ENCODE peak calls at places on chromosomes 5 and 9, in seven cellular contexts. One of them, this sample, is unnamed.

GRCh38 chr9:131117111-131117761 is 8.2 kb upstream of the NUP214 start:
- DNase-seq in AG04450: no peak
- DNase-seq in HepG2: no peak
- DNase-seq in tibial artery: no peak
- DNase-seq in fibroblast of mammary gland: no peak
- DNase-seq in mesothelial cell of epicardium: no peak
- DNase-seq in GM12865: no peak
- DNase-seq in this sample: no peak

GRCh38 chr9:24545847-24546522 is at the start of gene IZUMO3:
- DNase-seq in AG04450: no peak
- DNase-seq in HepG2: no peak
- DNase-seq in tibial artery: no peak
- DNase-seq in fibroblast of mammary gland: no peak
- DNase-seq in mesothelial cell of epicardium: no peak
- DNase-seq in GM12865: no peak
- DNase-seq in this sample: no peak

GRCh38 chr9:69785757-69786156 is 25.9 kb upstream of the PTAR1 start:
- DNase-seq in AG04450: peak; percentile 52
- DNase-seq in HepG2: no peak
- DNase-seq in tibial artery: no peak
- DNase-seq in fibroblast of mammary gland: peak; percentile 77
- DNase-seq in mesothelial cell of epicardium: no peak
- DNase-seq in GM12865: no peak
- DNase-seq in this sample: no peak

GRCh38 chr5:122882836-122883235 is 37.4 kb downstream of the SNX24 start:
- DNase-seq in AG04450: no peak
- DNase-seq in HepG2: no peak
- DNase-seq in tibial artery: no peak
- DNase-seq in fibroblast of mammary gland: peak; percentile 55
- DNase-seq in mesothelial cell of epicardium: no peak
- DNase-seq in GM12865: no peak
- DNase-seq in this sample: no peak

GRCh38 chr5:38404667-38405276 is 146.4 kb downstream of the EGFLAM start:
- DNase-seq in AG04450: no peak
- DNase-seq in HepG2: peak; percentile 24
- DNase-seq in tibial artery: no peak
- DNase-seq in fibroblast of mammary gland: no peak
- DNase-seq in mesothelial cell of epicardium: no peak
- DNase-seq in GM12865: peak; percentile 6
- DNase-seq in this sample: no peak

GRCh38 chr5:135930029-135930948 is 24.5 kb downstream of the LECT2 start:
- DNase-seq in AG04450: no peak
- DNase-seq in HepG2: peak; percentile 68
- DNase-seq in tibial artery: no peak
- DNase-seq in fibroblast of mammary gland: no peak
- DNase-seq in mesothelial cell of epicardium: peak; percentile 64
- DNase-seq in GM12865: no peak
- DNase-seq in this sample: peak; percentile 9

GRCh38 chr5:126826619-126827215 is 49.8 kb downstream of the LMNB1 start:
- DNase-seq in AG04450: no peak
- DNase-seq in HepG2: no peak
- DNase-seq in tibial artery: no peak
- DNase-seq in fibroblast of mammary gland: no peak
- DNase-seq in mesothelial cell of epicardium: no peak
- DNase-seq in GM12865: no peak
- DNase-seq in this sample: no peak

GRCh38 chr9:136117291-136118060 is 1.2 kb downstream of the TMEM250 start:
- DNase-seq in AG04450: no peak
- DNase-seq in HepG2: peak; percentile 61
- DNase-seq in tibial artery: no peak
- DNase-seq in fibroblast of mammary gland: no peak
- DNase-seq in mesothelial cell of epicardium: no peak
- DNase-seq in GM12865: peak; percentile 72
- DNase-seq in this sample: no peak

GRCh38 chr9:33159760-33160127 is 7.4 kb downstream of the B4GALT1 start:
- DNase-seq in AG04450: no peak
- DNase-seq in HepG2: no peak
- DNase-seq in tibial artery: peak; percentile 78
- DNase-seq in fibroblast of mammary gland: peak; percentile 91
- DNase-seq in mesothelial cell of epicardium: no peak
- DNase-seq in GM12865: peak; percentile 87
- DNase-seq in this sample: peak; percentile 41

GRCh38 chr5:37272564-37272963 is 23.4 kb upstream of the CPLANE1 start:
- DNase-seq in AG04450: no peak
- DNase-seq in HepG2: no peak
- DNase-seq in tibial artery: no peak
- DNase-seq in fibroblast of mammary gland: no peak
- DNase-seq in mesothelial cell of epicardium: no peak
- DNase-seq in GM12865: no peak
- DNase-seq in this sample: no peak

GRCh38 chr5:62299097-62299496 is 6.9 kb upstream of the KIF2A start:
- DNase-seq in AG04450: no peak
- DNase-seq in HepG2: no peak
- DNase-seq in tibial artery: no peak
- DNase-seq in fibroblast of mammary gland: no peak
- DNase-seq in mesothelial cell of epicardium: no peak
- DNase-seq in GM12865: no peak
- DNase-seq in this sample: no peak

GRCh38 chr9:111959468-111959941 is 62.9 kb downstream of the UGCG start:
- DNase-seq in AG04450: no peak
- DNase-seq in HepG2: peak; percentile 27
- DNase-seq in tibial artery: no peak
- DNase-seq in fibroblast of mammary gland: peak; percentile 99
- DNase-seq in mesothelial cell of epicardium: no peak
- DNase-seq in GM12865: no peak
- DNase-seq in this sample: no peak

GRCh38 chr5:143601917-143602333 is 198.4 kb upstream of the NR3C1 start:
- DNase-seq in AG04450: no peak
- DNase-seq in HepG2: no peak
- DNase-seq in tibial artery: no peak
- DNase-seq in fibroblast of mammary gland: no peak
- DNase-seq in mesothelial cell of epicardium: no peak
- DNase-seq in GM12865: no peak
- DNase-seq in this sample: no peak

GRCh38 chr5:69295088-69295754 is 37.4 kb downstream of the CCDC125 start:
- DNase-seq in AG04450: peak; percentile 23
- DNase-seq in HepG2: no peak
- DNase-seq in tibial artery: no peak
- DNase-seq in fibroblast of mammary gland: peak; percentile 55
- DNase-seq in mesothelial cell of epicardium: no peak
- DNase-seq in GM12865: no peak
- DNase-seq in this sample: no peak

GRCh38 chr5:91885291-91886265 is 502.5 kb upstream of the ARRDC3 start:
- DNase-seq in AG04450: no peak
- DNase-seq in HepG2: no peak
- DNase-seq in tibial artery: no peak
- DNase-seq in fibroblast of mammary gland: no peak
- DNase-seq in mesothelial cell of epicardium: no peak
- DNase-seq in GM12865: no peak
- DNase-seq in this sample: no peak

DNA sequence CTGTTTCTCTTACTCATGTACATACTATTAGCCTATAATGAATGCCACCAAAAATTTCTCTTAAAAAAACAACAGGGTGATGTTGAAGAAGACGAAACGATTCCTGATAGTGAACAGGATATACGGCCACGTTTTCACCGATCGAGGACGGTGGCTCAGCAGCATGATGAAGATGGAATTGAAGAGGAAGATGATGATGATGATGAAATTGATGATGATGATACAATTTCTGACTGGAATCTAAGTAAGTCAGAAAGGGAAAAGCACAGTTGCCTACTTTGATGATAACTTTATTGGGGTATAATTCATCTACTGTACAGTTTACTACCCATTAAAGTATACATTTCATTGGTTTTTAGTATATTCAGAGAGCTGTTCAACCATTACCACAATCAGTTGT is 66.5 kb downstream of the TNPO1 start:
- DNase-seq in AG04450: no peak
- DNase-seq in HepG2: no peak
- DNase-seq in tibial artery: no peak
- DNase-seq in fibroblast of mammary gland: no peak
- DNase-seq in mesothelial cell of epicardium: no peak
- DNase-seq in GM12865: no peak
- DNase-seq in this sample: no peak
- TF ChIP-seq CTCF in AG04450: no peak
- TF ChIP-seq CTCF in HepG2: no peak
- TF ChIP-seq CTCF in tibial artery: no peak
- TF ChIP-seq CTCF in fibroblast of mammary gland: no peak
- TF ChIP-seq CTCF in mesothelial cell of epicardium: no peak
- TF ChIP-seq CTCF in GM12865: no peak
- TF ChIP-seq CTCF in this sample: no peak

GRCh38 chr9:754150-754931 is 87.2 kb upstream of the DMRT1 start:
- DNase-seq in AG04450: no peak
- DNase-seq in HepG2: no peak
- DNase-seq in tibial artery: no peak
- DNase-seq in fibroblast of mammary gland: no peak
- DNase-seq in mesothelial cell of epicardium: no peak
- DNase-seq in GM12865: no peak
- DNase-seq in this sample: no peak
- TF ChIP-seq CTCF in AG04450: no peak
- TF ChIP-seq CTCF in HepG2: no peak
- TF ChIP-seq CTCF in tibial artery: no peak
- TF ChIP-seq CTCF in fibroblast of mammary gland: no peak
- TF ChIP-seq CTCF in mesothelial cell of epicardium: no peak
- TF ChIP-seq CTCF in GM12865: no peak
- TF ChIP-seq CTCF in this sample: no peak

GRCh38 chr5:180787711-180788431 is 14.7 kb downstream of the MGAT1 start:
- DNase-seq in AG04450: no peak
- DNase-seq in HepG2: no peak
- DNase-seq in tibial artery: no peak
- DNase-seq in fibroblast of mammary gland: no peak
- DNase-seq in mesothelial cell of epicardium: no peak
- DNase-seq in GM12865: no peak
- DNase-seq in this sample: no peak

GRCh38 chr5:180790524-180790923 is 12.1 kb downstream of the MGAT1 start:
- DNase-seq in AG04450: no peak
- DNase-seq in HepG2: no peak
- DNase-seq in tibial artery: no peak
- DNase-seq in fibroblast of mammary gland: no peak
- DNase-seq in mesothelial cell of epicardium: no peak
- DNase-seq in GM12865: no peak
- DNase-seq in this sample: no peak

GRCh38 chr5:180791611-180792213 is 10.9 kb downstream of the MGAT1 start:
- DNase-seq in AG04450: no peak
- DNase-seq in HepG2: no peak
- DNase-seq in tibial artery: no peak
- DNase-seq in fibroblast of mammary gland: no peak
- DNase-seq in mesothelial cell of epicardium: no peak
- DNase-seq in GM12865: no peak
- DNase-seq in this sample: no peak

GRCh38 chr5:180792287-180792964 is 10.2 kb downstream of the MGAT1 start:
- DNase-seq in AG04450: no peak
- DNase-seq in HepG2: no peak
- DNase-seq in tibial artery: peak; percentile 66
- DNase-seq in fibroblast of mammary gland: no peak
- DNase-seq in mesothelial cell of epicardium: no peak
- DNase-seq in GM12865: no peak
- DNase-seq in this sample: no peak

DNA sequence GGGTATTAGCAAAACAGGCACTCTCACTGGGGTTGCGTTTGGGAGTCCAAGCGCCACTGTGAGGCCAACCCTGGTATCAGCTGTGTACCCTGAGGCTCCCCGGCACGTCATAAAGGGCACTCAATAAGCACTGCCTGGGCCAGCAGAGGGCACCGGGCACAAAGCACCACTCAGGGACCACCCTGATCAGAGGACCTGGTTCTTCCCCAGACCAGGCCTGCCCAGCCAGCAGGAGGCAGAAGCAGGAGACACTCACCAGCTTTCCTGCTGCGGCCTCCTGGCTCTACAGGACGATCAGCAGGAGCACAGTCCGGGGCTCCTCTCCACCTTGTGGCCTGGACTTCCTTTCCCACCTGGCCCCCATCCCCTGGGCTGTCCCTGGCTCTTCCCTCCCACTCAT is 12.6 kb downstream of the MGAT1 start:
- DNase-seq in AG04450: no peak
- DNase-seq in HepG2: peak; percentile 48
- DNase-seq in tibial artery: no peak
- DNase-seq in fibroblast of mammary gland: peak; percentile 23
- DNase-seq in mesothelial cell of epicardium: no peak
- DNase-seq in GM12865: peak; percentile 38
- DNase-seq in this sample: no peak
- TF ChIP-seq CTCF in AG04450: no peak
- TF ChIP-seq CTCF in HepG2: peak; percentile 45
- TF ChIP-seq CTCF in tibial artery: no peak
- TF ChIP-seq CTCF in fibroblast of mammary gland: no peak
- TF ChIP-seq CTCF in mesothelial cell of epicardium: no peak
- TF ChIP-seq CTCF in GM12865: peak; percentile 8
- TF ChIP-seq CTCF in this sample: peak; percentile 21

GRCh38 chr5:133247881-133248642 is 196.2 kb downstream of the HSPA4 start:
- DNase-seq in AG04450: no peak
- DNase-seq in HepG2: peak; percentile 74
- DNase-seq in tibial artery: no peak
- DNase-seq in fibroblast of mammary gland: peak; percentile 44
- DNase-seq in mesothelial cell of epicardium: no peak
- DNase-seq in GM12865: peak; percentile 12
- DNase-seq in this sample: no peak
- TF ChIP-seq CTCF in AG04450: peak; percentile 59
- TF ChIP-seq CTCF in HepG2: peak; percentile 88
- TF ChIP-seq CTCF in tibial artery: peak; percentile 25
- TF ChIP-seq CTCF in fibroblast of mammary gland: peak; percentile 40
- TF ChIP-seq CTCF in mesothelial cell of epicardium: no peak
- TF ChIP-seq CTCF in GM12865: peak; percentile 19
- TF ChIP-seq CTCF in this sample: peak; percentile 28

GRCh38 chr9:105497704-105498103 is 49.9 kb downstream of the FSD1L start:
- DNase-seq in AG04450: no peak
- DNase-seq in HepG2: no peak
- DNase-seq in tibial artery: no peak
- DNase-seq in fibroblast of mammary gland: no peak
- DNase-seq in mesothelial cell of epicardium: no peak
- DNase-seq in GM12865: no peak
- DNase-seq in this sample: no peak
- TF ChIP-seq CTCF in AG04450: no peak
- TF ChIP-seq CTCF in HepG2: no peak
- TF ChIP-seq CTCF in tibial artery: no peak
- TF ChIP-seq CTCF in fibroblast of mammary gland: no peak
- TF ChIP-seq CTCF in mesothelial cell of epicardium: no peak
- TF ChIP-seq CTCF in GM12865: no peak
- TF ChIP-seq CTCF in this sample: no peak

GRCh38 chr5:45779874-45780671 is 83.9 kb upstream of the HCN1 start:
- DNase-seq in AG04450: no peak
- DNase-seq in HepG2: no peak
- DNase-seq in tibial artery: no peak
- DNase-seq in fibroblast of mammary gland: no peak
- DNase-seq in mesothelial cell of epicardium: no peak
- DNase-seq in GM12865: no peak
- DNase-seq in this sample: no peak

GRCh38 chr5:45772402-45772801 is 76.2 kb upstream of the HCN1 start:
- DNase-seq in AG04450: no peak
- DNase-seq in HepG2: no peak
- DNase-seq in tibial artery: no peak
- DNase-seq in fibroblast of mammary gland: no peak
- DNase-seq in mesothelial cell of epicardium: no peak
- DNase-seq in GM12865: peak; percentile 24
- DNase-seq in this sample: no peak

DNA sequence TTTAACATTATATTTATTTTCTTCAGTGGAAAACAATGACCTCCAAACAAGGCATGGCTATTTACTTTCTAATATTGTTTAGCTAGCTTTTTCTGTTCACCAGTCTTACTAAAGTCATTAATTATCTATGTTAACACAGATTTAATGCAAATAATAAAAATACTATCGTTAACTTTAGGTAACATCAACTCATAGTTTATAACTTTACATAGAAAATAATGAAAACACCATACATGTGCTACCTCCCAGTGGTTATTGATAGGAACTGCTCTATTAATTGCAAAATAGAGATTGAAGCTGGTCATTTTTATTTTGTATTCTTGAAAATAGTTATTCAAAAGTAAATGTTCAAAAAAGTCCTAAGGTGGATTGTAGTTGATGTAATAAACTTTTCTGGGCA is 78.3 kb upstream of the HCN1 start:
- DNase-seq in AG04450: no peak
- DNase-seq in HepG2: no peak
- DNase-seq in tibial artery: no peak
- DNase-seq in fibroblast of mammary gland: no peak
- DNase-seq in mesothelial cell of epicardium: no peak
- DNase-seq in GM12865: no peak
- DNase-seq in this sample: no peak
- TF ChIP-seq CTCF in AG04450: no peak
- TF ChIP-seq CTCF in HepG2: no peak
- TF ChIP-seq CTCF in tibial artery: no peak
- TF ChIP-seq CTCF in fibroblast of mammary gland: peak; percentile 0
- TF ChIP-seq CTCF in mesothelial cell of epicardium: peak; percentile 51
- TF ChIP-seq CTCF in GM12865: peak; percentile 32
- TF ChIP-seq CTCF in this sample: peak; percentile 32

This sample was measured in GM13977.